ENCODE peak calls at places on chromosomes 2 and 18, in five cellular contexts. N, R, X, F and B are unnamed samples.

GRCh38 chr2:65397122-65397521 is 35.3 kb downstream of the SPRED2 start:
- DNase-seq in X (peak), N (no peak), F (no peak), R (no peak), B (no peak)

GRCh38 chr18:79572093-79572780 is 107.4 kb upstream of the CTDP1 start:
- DNase-seq in R (no peak), F (no peak), N (no peak), X (peak), B (no peak)

GRCh38 chr18:76258209-76258608 is 236.8 kb downstream of the ZNF516 start:
- DNase-seq in F (no peak), X (peak), R (no peak), N (no peak), B (no peak)

GRCh38 chr2:23606968-23607367 is 222.0 kb downstream of the KLHL29 start:
- DNase-seq in X (peak), R (no peak), F (peak), N (no peak), B (no peak)

GRCh38 chr2:83054751-83055150 is 1404.3 kb downstream of the SUCLG1 start:
- DNase-seq in N (no peak), X (no peak), F (no peak), R (no peak), B (no peak)

GRCh38 chr2:67548317-67549095 is 151.4 kb downstream of the ETAA1 start:
- DNase-seq in R (no peak), N (no peak), F (no peak), X (no peak), B (no peak)

GRCh38 chr18:48640566-48641270 is 101.9 kb downstream of the CTIF start:
- DNase-seq in R (no peak), X (no peak), N (no peak), F (no peak), B (no peak)

GRCh38 chr18:63346031-63346430 is 21.0 kb downstream of the KDSR start:
- DNase-seq in X (no peak), R (no peak), F (no peak), N (no peak), B (no peak)

GRCh38 chr18:47749195-47749973 is 181.1 kb downstream of the SMAD2 start:
- DNase-seq in N (peak), F (no peak), X (peak), R (peak), B (no peak)

GRCh38 chr2:224498991-224499390 is 86.2 kb downstream of the CUL3 start:
- DNase-seq in R (no peak), N (no peak), F (no peak), X (no peak), B (no peak)

GRCh38 chr2:60925994-60926750 is 44.8 kb downstream of the REL start:
- DNase-seq in R (no peak), N (no peak), X (no peak), F (peak), B (no peak)

GRCh38 chr2:102082591-102083586 is 59.7 kb upstream of the IL1R1 start:
- DNase-seq in X (peak), N (peak), R (peak), F (no peak), B (no peak)

GRCh38 chr2:70789304-70790078 is 952 bp downstream of the FIGLA start:
- DNase-seq in R (peak), F (no peak), N (peak), X (peak), B (peak)

GRCh38 chr2:62801814-62802524 is 96.5 kb downstream of the EHBP1 start:
- DNase-seq in F (no peak), R (peak), N (no peak), X (no peak), B (no peak)

GRCh38 chr2:173770936-173771678 is 194.1 kb downstream of the SP3 start:
- DNase-seq in N (no peak), X (no peak), R (no peak), F (no peak), B (no peak)

GRCh38 chr18:78903436-78904178 is 76.0 kb upstream of the SALL3 start:
- DNase-seq in N (no peak), F (no peak), R (no peak), X (no peak), B (no peak)

GRCh38 chr2:160737247-160737646 is 243.6 kb upstream of the RBMS1 start:
- DNase-seq in R (no peak), F (no peak), N (no peak), X (no peak), B (no peak)

GRCh38 chr2:1051585-1051984 is 100.9 kb downstream of the SNTG2 start:
- DNase-seq in F (no peak), R (no peak), X (no peak), N (no peak), B (no peak)

GRCh38 chr2:44628297-44628696 is 266.6 kb downstream of the CAMKMT start:
- DNase-seq in N (no peak), F (no peak), R (no peak), X (no peak), B (no peak)

GRCh38 chr2:44618378-44619023 is 256.8 kb downstream of the CAMKMT start:
- DNase-seq in F (no peak), X (no peak), N (no peak), R (no peak), B (no peak)

GRCh38 chr2:44620189-44620990 is 258.6 kb downstream of the CAMKMT start:
- DNase-seq in R (no peak), X (no peak), N (no peak), F (no peak), B (no peak)

GRCh38 chr2:44623622-44624351 is 262.0 kb downstream of the CAMKMT start:
- DNase-seq in F (no peak), R (no peak), N (no peak), X (peak), B (no peak)
- TF ChIP-seq CTCF in F (no peak), R (no peak), N (peak), X (peak), B (peak)

GRCh38 chr2:216107320-216107719 is 1.8 kb upstream of the XRCC5 start:
- DNase-seq in X (no peak), F (no peak), R (no peak), N (no peak), B (no peak)

GRCh38 chr2:216108310-216108966 is 710 bp upstream of the XRCC5 start:
- DNase-seq in R (no peak), F (no peak), N (no peak), X (no peak), B (no peak)

GRCh38 chr2:216108967-216109921 is at the start of gene XRCC5:
- DNase-seq in R (peak), N (peak), X (peak), F (peak), B (peak)

GRCh38 chr2:216109962-216110614 is 940 bp downstream of the XRCC5 start:
- DNase-seq in F (no peak), R (no peak), N (peak), X (peak), B (no peak)

GRCh38 chr2:216107760-216108159 is 1.4 kb upstream of the XRCC5 start:
- DNase-seq in X (peak), N (no peak), F (no peak), R (no peak), B (no peak)
- H3K4me3 ChIP-seq in X (no peak), N (no peak), F (no peak), R (no peak), B (no peak)

GRCh38 chr2:226798422-226799210 is 1.0 kb downstream of the IRS1 start:
- DNase-seq in N (no peak), F (no peak), X (peak), R (peak), B (no peak)
- TF ChIP-seq CTCF in N (no peak), F (peak), X (peak), R (no peak), B (no peak)

GRCh38 chr2:30230855-30231725 is at the start of gene LBH:
- DNase-seq in F (peak), R (peak), N (no peak), X (peak), B (no peak)

GRCh38 chr2:30232027-30232800 is 880 bp downstream of the LBH start:
- DNase-seq in N (no peak), R (peak), X (peak), F (no peak), B (no peak)

GRCh38 chr2:30231726-30232026 is 342 bp downstream of the LBH start:
- DNase-seq in X (no peak), R (no peak), F (no peak), N (no peak), B (no peak)

GRCh38 chr2:30229596-30229995 is 1.7 kb upstream of the LBH start:
- DNase-seq in F (no peak), R (no peak), N (no peak), X (no peak), B (no peak)

GRCh38 chr2:30230479-30230854 is 867 bp upstream of the LBH start:
- DNase-seq in R (no peak), N (no peak), X (peak), F (no peak), B (no peak)
- H3K4me3 ChIP-seq in R (no peak), N (no peak), X (peak), F (peak), B (peak)

GRCh38 chr2:188979730-188980123 is 5.6 kb downstream of the COL3A1 start:
- DNase-seq in N (no peak), R (no peak), F (no peak), X (peak), B (no peak)

GRCh38 chr2:188983427-188984101 is 9.4 kb downstream of the COL3A1 start:
- DNase-seq in X (peak), F (no peak), R (no peak), N (peak), B (no peak)

GRCh38 chr2:188986839-188987238 is 12.7 kb downstream of the COL3A1 start:
- DNase-seq in X (peak), F (no peak), R (no peak), N (no peak), B (no peak)

GRCh38 chr2:188984680-188985079 is 10.5 kb downstream of the COL3A1 start:
- DNase-seq in F (peak), N (no peak), R (no peak), X (peak), B (no peak)

GRCh38 chr2:188984126-188984525 is 10.0 kb downstream of the COL3A1 start:
- DNase-seq in N (no peak), F (no peak), R (no peak), X (peak), B (no peak)
- TF ChIP-seq CTCF in N (peak), F (peak), R (no peak), X (peak), B (no peak)

DNA sequence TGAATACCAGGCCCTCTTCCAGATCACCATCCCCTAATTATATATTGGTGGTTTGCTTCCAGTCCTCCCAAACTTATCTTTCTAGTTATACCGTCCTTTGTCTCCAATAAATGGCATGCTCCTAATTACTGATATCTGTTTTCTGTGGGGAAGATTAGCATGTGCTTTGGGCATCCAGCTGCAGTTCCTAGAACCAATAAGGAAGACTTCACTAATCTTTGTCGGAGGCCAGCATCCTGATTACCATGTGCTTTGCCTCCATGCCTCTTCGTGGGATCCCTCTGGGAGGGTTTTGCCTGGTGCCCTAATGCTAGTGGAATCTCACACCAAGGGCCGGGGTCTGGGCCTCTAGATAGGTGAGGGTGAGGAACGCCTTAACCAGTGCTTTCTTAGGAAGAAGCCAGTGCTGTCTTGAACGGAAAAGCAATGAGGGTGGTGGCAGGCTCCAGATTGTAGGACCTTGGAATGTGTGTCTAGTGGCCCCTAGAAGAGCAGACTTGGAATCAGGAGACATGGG is 47.7 kb downstream of the ACKR3 start:
- DNase-seq in X (no peak), R (no peak), N (no peak), F (no peak), B (no peak)
- H3K4me3 ChIP-seq in X (no peak), R (no peak), N (no peak), F (no peak), B (no peak)